ENCODE peak calls at places on chromosomes 13 and 19, in eight cellular contexts. A is tibial artery; B is Caki2; J is D721Med; G is NCI-H1048; Z is mucosa of descending colon; V is stimulated activated CD8-positive, alpha-beta memory T cell treated with anti-CD3 and anti-CD28 coated beads, Interleukin-15, amount 100 ng/mL, for 4 hours; D is GM20000. P is an unnamed sample.

GRCh38 chr19:45311640-45312039 is 11.0 kb downstream of the CKM start:
- DNase-seq in A (no peak), B (no peak), J (no peak), G (no peak), Z (no peak), V (no peak), D (no peak), P (no peak)

GRCh38 chr19:55600336-55601028 is 394 bp downstream of the ZNF524 start:
- DNase-seq in A (peak), B (no peak), J (peak), G (peak), Z (no peak), V (no peak), D (no peak), P (no peak)

GRCh38 chr13:101327844-101328243 is 88.5 kb downstream of the NALCN start:
- DNase-seq in A (no peak), B (no peak), J (no peak), G (no peak), Z (no peak), V (no peak), D (no peak), P (no peak)

GRCh38 chr19:15115080-15115479 is 7.9 kb downstream of the SYDE1 start:
- DNase-seq in A (peak), B (no peak), J (no peak), G (no peak), Z (peak), V (no peak), D (no peak), P (peak)

GRCh38 chr13:23212621-23213020 is 31.8 kb downstream of the SGCG start:
- DNase-seq in A (no peak), B (no peak), J (no peak), G (no peak), Z (no peak), V (no peak), D (no peak), P (no peak)

GRCh38 chr19:42193706-42194105 is 23.8 kb downstream of the DEDD2 start:
- DNase-seq in A (no peak), B (no peak), J (no peak), G (no peak), Z (no peak), V (no peak), D (no peak), P (no peak)

GRCh38 chr19:28920269-28921066 is 292.5 kb downstream of the UQCRFS1 start:
- DNase-seq in A (no peak), B (no peak), J (no peak), G (no peak), Z (no peak), V (no peak), D (no peak), P (no peak)

GRCh38 chr13:92842145-92842544 is 384.5 kb upstream of the GPC6 start:
- DNase-seq in A (no peak), B (peak), J (no peak), G (no peak), Z (no peak), V (no peak), D (no peak), P (no peak)